ENCODE peak calls at places on chromosomes 6 and 20, in seven cellular contexts. One of them, this sample, is unnamed.

GRCh38 chr6:32154514-32155161 is 697 bp downstream of the PPT2 start:
- DNase-seq in HEK293T: peak; percentile 72
- DNase-seq in HCEC 1CT: peak; percentile 53
- DNase-seq in A549: peak; percentile 69
- DNase-seq in ELR: peak; percentile 80
- DNase-seq in left ventricle myocardium inferior: peak; percentile 45
- DNase-seq in GM04503: no peak
- DNase-seq in this sample: peak; percentile 90

GRCh38 chr6:129686941-129687627 is 22.9 kb downstream of the ARHGAP18 start:
- DNase-seq in HEK293T: no peak
- DNase-seq in HCEC 1CT: no peak
- DNase-seq in A549: no peak
- DNase-seq in ELR: peak; percentile 72
- DNase-seq in left ventricle myocardium inferior: no peak
- DNase-seq in GM04503: no peak
- DNase-seq in this sample: no peak

GRCh38 chr6:14743465-14744211 is 502.2 kb upstream of the JARID2 start:
- DNase-seq in HEK293T: no peak
- DNase-seq in HCEC 1CT: peak; percentile 99
- DNase-seq in A549: peak; percentile 68
- DNase-seq in ELR: peak; percentile 99
- DNase-seq in left ventricle myocardium inferior: peak; percentile 29
- DNase-seq in GM04503: peak; percentile 98
- DNase-seq in this sample: peak; percentile 80

GRCh38 chr6:51266569-51266968 is 447.9 kb downstream of the TFAP2B start:
- DNase-seq in HEK293T: no peak
- DNase-seq in HCEC 1CT: no peak
- DNase-seq in A549: no peak
- DNase-seq in ELR: no peak
- DNase-seq in left ventricle myocardium inferior: no peak
- DNase-seq in GM04503: no peak
- DNase-seq in this sample: no peak

GRCh38 chr20:39823239-39823638 is 861.1 kb downstream of the DHX35 start:
- DNase-seq in HEK293T: no peak
- DNase-seq in HCEC 1CT: no peak
- DNase-seq in A549: no peak
- DNase-seq in ELR: peak; percentile 89
- DNase-seq in left ventricle myocardium inferior: no peak
- DNase-seq in GM04503: peak; percentile 86
- DNase-seq in this sample: no peak

GRCh38 chr20:49668181-49668877 is 45.3 kb downstream of the B4GALT5 start:
- DNase-seq in HEK293T: no peak
- DNase-seq in HCEC 1CT: no peak
- DNase-seq in A549: no peak
- DNase-seq in ELR: no peak
- DNase-seq in left ventricle myocardium inferior: peak; percentile 19
- DNase-seq in GM04503: no peak
- DNase-seq in this sample: no peak

GRCh38 chr6:21754891-21755290 is 161.3 kb downstream of the SOX4 start:
- DNase-seq in HEK293T: no peak
- DNase-seq in HCEC 1CT: peak; percentile 74
- DNase-seq in A549: peak; percentile 42
- DNase-seq in ELR: peak; percentile 84
- DNase-seq in left ventricle myocardium inferior: no peak
- DNase-seq in GM04503: no peak
- DNase-seq in this sample: peak; percentile 42

GRCh38 chr6:90701146-90701781 is 114.4 kb upstream of the MAP3K7 start:
- DNase-seq in HEK293T: peak; percentile 55
- DNase-seq in HCEC 1CT: no peak
- DNase-seq in A549: no peak
- DNase-seq in ELR: peak; percentile 27
- DNase-seq in left ventricle myocardium inferior: no peak
- DNase-seq in GM04503: no peak
- DNase-seq in this sample: no peak

GRCh38 chr20:6562111-6562510 is 205.4 kb upstream of the BMP2 start:
- DNase-seq in HEK293T: no peak
- DNase-seq in HCEC 1CT: peak; percentile 70
- DNase-seq in A549: no peak
- DNase-seq in ELR: no peak
- DNase-seq in left ventricle myocardium inferior: no peak
- DNase-seq in GM04503: no peak
- DNase-seq in this sample: peak; percentile 21

GRCh38 chr6:22045261-22045912 is 251.4 kb downstream of the PRL start:
- DNase-seq in HEK293T: no peak
- DNase-seq in HCEC 1CT: no peak
- DNase-seq in A549: no peak
- DNase-seq in ELR: no peak
- DNase-seq in left ventricle myocardium inferior: no peak
- DNase-seq in GM04503: no peak
- DNase-seq in this sample: no peak

GRCh38 chr6:20976391-20976790 is 442.1 kb downstream of the CDKAL1 start:
- DNase-seq in HEK293T: no peak
- DNase-seq in HCEC 1CT: no peak
- DNase-seq in A549: no peak
- DNase-seq in ELR: no peak
- DNase-seq in left ventricle myocardium inferior: no peak
- DNase-seq in GM04503: no peak
- DNase-seq in this sample: no peak

GRCh38 chr6:70811788-70812187 is 144.1 kb downstream of the SMAP1 start:
- DNase-seq in HEK293T: no peak
- DNase-seq in HCEC 1CT: no peak
- DNase-seq in A549: no peak
- DNase-seq in ELR: peak; percentile 77
- DNase-seq in left ventricle myocardium inferior: no peak
- DNase-seq in GM04503: no peak
- DNase-seq in this sample: no peak

GRCh38 chr20:45037050-45037449 is 63.9 kb downstream of the KCNS1 start:
- DNase-seq in HEK293T: no peak
- DNase-seq in HCEC 1CT: peak; percentile 78
- DNase-seq in A549: no peak
- DNase-seq in ELR: peak; percentile 81
- DNase-seq in left ventricle myocardium inferior: no peak
- DNase-seq in GM04503: no peak
- DNase-seq in this sample: no peak

GRCh38 chr20:43799150-43799711 is 72.4 kb upstream of the GTSF1L start:
- DNase-seq in HEK293T: no peak
- DNase-seq in HCEC 1CT: peak; percentile 67
- DNase-seq in A549: no peak
- DNase-seq in ELR: peak; percentile 59
- DNase-seq in left ventricle myocardium inferior: no peak
- DNase-seq in GM04503: no peak
- DNase-seq in this sample: peak; percentile 8

GRCh38 chr6:38178584-38178886 is 359.0 kb downstream of the ZFAND3 start:
- DNase-seq in HEK293T: no peak
- DNase-seq in HCEC 1CT: no peak
- DNase-seq in A549: no peak
- DNase-seq in ELR: no peak
- DNase-seq in left ventricle myocardium inferior: no peak
- DNase-seq in GM04503: no peak
- DNase-seq in this sample: no peak

GRCh38 chr20:64242797-64243475 is 12.6 kb upstream of the PCMTD2 start:
- DNase-seq in HEK293T: no peak
- DNase-seq in HCEC 1CT: no peak
- DNase-seq in A549: no peak
- DNase-seq in ELR: no peak
- DNase-seq in left ventricle myocardium inferior: no peak
- DNase-seq in GM04503: no peak
- DNase-seq in this sample: no peak

GRCh38 chr6:96015321-96015790 is 418 bp upstream of the FUT9 start:
- DNase-seq in HEK293T: no peak
- DNase-seq in HCEC 1CT: no peak
- DNase-seq in A549: no peak
- DNase-seq in ELR: no peak
- DNase-seq in left ventricle myocardium inferior: no peak
- DNase-seq in GM04503: no peak
- DNase-seq in this sample: peak; percentile 39

GRCh38 chr6:28543671-28544131 is 18.0 kb downstream of the GPX5 start:
- DNase-seq in HEK293T: no peak
- DNase-seq in HCEC 1CT: no peak
- DNase-seq in A549: no peak
- DNase-seq in ELR: no peak
- DNase-seq in left ventricle myocardium inferior: no peak
- DNase-seq in GM04503: no peak
- DNase-seq in this sample: peak; percentile 49

GRCh38 chr6:108134213-108134973 is 31.4 kb upstream of the NR2E1 start:
- DNase-seq in HEK293T: peak; percentile 26
- DNase-seq in HCEC 1CT: no peak
- DNase-seq in A549: no peak
- DNase-seq in ELR: no peak
- DNase-seq in left ventricle myocardium inferior: no peak
- DNase-seq in GM04503: no peak
- DNase-seq in this sample: no peak

GRCh38 chr20:41167118-41167470 is 29.8 kb downstream of the PLCG1 start:
- DNase-seq in HEK293T: no peak
- DNase-seq in HCEC 1CT: no peak
- DNase-seq in A549: no peak
- DNase-seq in ELR: no peak
- DNase-seq in left ventricle myocardium inferior: no peak
- DNase-seq in GM04503: no peak
- DNase-seq in this sample: no peak

GRCh38 chr6:163329991-163330390 is 84.5 kb upstream of the QKI start:
- DNase-seq in HEK293T: no peak
- DNase-seq in HCEC 1CT: no peak
- DNase-seq in A549: peak; percentile 15
- DNase-seq in ELR: no peak
- DNase-seq in left ventricle myocardium inferior: no peak
- DNase-seq in GM04503: no peak
- DNase-seq in this sample: no peak

GRCh38 chr6:14959324-14959885 is 286.5 kb upstream of the JARID2 start:
- DNase-seq in HEK293T: no peak
- DNase-seq in HCEC 1CT: no peak
- DNase-seq in A549: no peak
- DNase-seq in ELR: no peak
- DNase-seq in left ventricle myocardium inferior: no peak
- DNase-seq in GM04503: no peak
- DNase-seq in this sample: no peak

GRCh38 chr6:31769684-31770371 is 7.3 kb downstream of the VWA7 start:
- DNase-seq in HEK293T: peak; percentile 95
- DNase-seq in HCEC 1CT: peak; percentile 32
- DNase-seq in A549: peak; percentile 81
- DNase-seq in ELR: peak; percentile 63
- DNase-seq in left ventricle myocardium inferior: peak; percentile 70
- DNase-seq in GM04503: no peak
- DNase-seq in this sample: peak; percentile 76

GRCh38 chr6:140360651-140361050 is 986.2 kb upstream of the CITED2 start:
- DNase-seq in HEK293T: no peak
- DNase-seq in HCEC 1CT: no peak
- DNase-seq in A549: no peak
- DNase-seq in ELR: no peak
- DNase-seq in left ventricle myocardium inferior: no peak
- DNase-seq in GM04503: no peak
- DNase-seq in this sample: no peak

GRCh38 chr20:38855356-38855755 is 49.9 kb downstream of the PPP1R16B start:
- DNase-seq in HEK293T: no peak
- DNase-seq in HCEC 1CT: peak; percentile 14
- DNase-seq in A549: no peak
- DNase-seq in ELR: peak; percentile 6
- DNase-seq in left ventricle myocardium inferior: no peak
- DNase-seq in GM04503: peak; percentile 39
- DNase-seq in this sample: no peak

GRCh38 chr6:109979033-109979921 is 1.2 kb downstream of the GPR6 start:
- DNase-seq in HEK293T: no peak
- DNase-seq in HCEC 1CT: no peak
- DNase-seq in A549: no peak
- DNase-seq in ELR: no peak
- DNase-seq in left ventricle myocardium inferior: no peak
- DNase-seq in GM04503: no peak
- DNase-seq in this sample: no peak

GRCh38 chr6:3268680-3269079 is 9.9 kb downstream of the PSMG4 start:
- DNase-seq in HEK293T: no peak
- DNase-seq in HCEC 1CT: no peak
- DNase-seq in A549: no peak
- DNase-seq in ELR: no peak
- DNase-seq in left ventricle myocardium inferior: no peak
- DNase-seq in GM04503: no peak
- DNase-seq in this sample: no peak

GRCh38 chr6:69835414-69836179 is 30.8 kb upstream of the COL19A1 start:
- DNase-seq in HEK293T: peak; percentile 46
- DNase-seq in HCEC 1CT: peak; percentile 60
- DNase-seq in A549: peak; percentile 3
- DNase-seq in ELR: peak; percentile 77
- DNase-seq in left ventricle myocardium inferior: no peak
- DNase-seq in GM04503: peak; percentile 12
- DNase-seq in this sample: peak; percentile 74